ENCODE peak calls at places on chromosomes 16 and 17, in six cellular contexts. R, D, S, B, Q and N are unnamed samples.

GRCh38 chr17:41571561-41572434 is at the start of gene KRT9:
- DNase-seq in B (no peak), S (peak), D (no peak), R (no peak), Q (no peak), N (no peak)

GRCh38 chr16:81936209-81936608 is 75.1 kb downstream of the SDR42E1 start:
- DNase-seq in R (no peak), D (no peak), B (no peak), S (no peak), Q (no peak), N (no peak)

GRCh38 chr17:28737316-28737715 is 6.5 kb upstream of the TRAF4 start:
- DNase-seq in B (no peak), D (no peak), Q (no peak), S (no peak), R (no peak), N (no peak)

GRCh38 chr16:89115216-89115949 is 21.7 kb downstream of the ACSF3 start:
- DNase-seq in D (peak), Q (peak), B (peak), R (peak), S (no peak), N (peak)

GRCh38 chr17:19398301-19399181 is 11.6 kb upstream of the MFAP4 start:
- DNase-seq in S (peak), B (no peak), D (no peak), R (peak), Q (peak), N (peak)

GRCh38 chr17:16001498-16001897 is 1.9 kb downstream of the TTC19 start:
- DNase-seq in R (no peak), S (no peak), B (no peak), D (no peak), Q (no peak), N (peak)

GRCh38 chr16:70592106-70592571 is 54.2 kb upstream of the IL34 start:
- DNase-seq in Q (no peak), R (peak), S (no peak), B (no peak), D (no peak), N (no peak)

GRCh38 chr17:12896386-12896785 is 107.1 kb downstream of the ARHGAP44 start:
- DNase-seq in S (no peak), Q (no peak), B (no peak), R (no peak), D (no peak), N (no peak)

GRCh38 chr17:79678091-79678731 is 52.5 kb upstream of the ENPP7 start:
- DNase-seq in S (no peak), D (no peak), Q (no peak), R (no peak), B (no peak), N (no peak)

GRCh38 chr17:67995568-67996191 is 589 bp downstream of the C17orf58 start:
- DNase-seq in Q (peak), D (peak), B (peak), S (no peak), R (peak), N (no peak)

GRCh38 chr16:81956213-81956948 is 54.9 kb downstream of the SDR42E1 start:
- DNase-seq in B (no peak), S (no peak), D (no peak), R (no peak), Q (no peak), N (peak)